ENCODE peak calls at places on chromosomes 1 and 21, in five cellular contexts. E, G, P, K and J are unnamed samples.

GRCh38 chr21:43308511-43309283 is 118.2 kb downstream of the SIK1 start:
- DNase-seq in K (no peak), E (no peak), G (no peak), P (no peak), J (peak)

GRCh38 chr1:214551436-214552173 is at the start of gene PTPN14:
- DNase-seq in P (peak), K (no peak), E (peak), G (peak), J (peak)

GRCh38 chr1:232982238-232982944 is 32.0 kb downstream of the NTPCR start:
- DNase-seq in K (no peak), E (no peak), G (no peak), P (peak), J (no peak)

GRCh38 chr1:25797939-25798338 is 2.1 kb upstream of the SELENON start:
- DNase-seq in K (no peak), E (no peak), P (no peak), G (no peak), J (no peak)

GRCh38 chr1:96559707-96560588 is 161.6 kb upstream of the PTBP2 start:
- DNase-seq in K (no peak), P (peak), G (no peak), E (no peak), J (peak)

GRCh38 chr1:219066631-219067349 is 106.9 kb upstream of the LYPLAL1 start:
- DNase-seq in E (no peak), G (no peak), P (peak), K (no peak), J (no peak)

GRCh38 chr1:151294748-151295462 is 12.8 kb downstream of the ZNF687 start:
- DNase-seq in E (no peak), K (no peak), G (no peak), P (no peak), J (no peak)

GRCh38 chr1:93979718-93980319 is 70.6 kb upstream of the GCLM start:
- DNase-seq in G (peak), K (no peak), P (peak), E (no peak), J (peak)

GRCh38 chr1:157198619-157199420 is 60.6 kb upstream of the ETV3 start:
- DNase-seq in K (no peak), P (no peak), E (no peak), G (peak), J (no peak)

GRCh38 chr1:3320246-3321152 is 134.0 kb upstream of the ARHGEF16 start:
- DNase-seq in E (peak), G (peak), P (peak), K (no peak), J (no peak)

GRCh38 chr1:199780091-199780490 is 247.4 kb upstream of the NR5A2 start:
- DNase-seq in P (no peak), G (no peak), E (no peak), K (no peak), J (no peak)

GRCh38 chr1:199780948-199781347 is 246.6 kb upstream of the NR5A2 start:
- DNase-seq in E (no peak), G (no peak), P (peak), K (no peak), J (no peak)

GRCh38 chr1:199778324-199778955 is 249.1 kb upstream of the NR5A2 start:
- DNase-seq in E (no peak), K (no peak), G (no peak), P (no peak), J (no peak)

GRCh38 chr1:199774433-199775089 is 252.9 kb upstream of the NR5A2 start:
- DNase-seq in G (peak), E (no peak), K (no peak), P (peak), J (no peak)

GRCh38 chr1:199776768-199777497 is 250.6 kb upstream of the NR5A2 start:
- DNase-seq in G (no peak), P (no peak), K (no peak), E (no peak), J (no peak)
- TF ChIP-seq CTCF in G (no peak), P (no peak), K (no peak), E (no peak), J (no peak)

DNA sequence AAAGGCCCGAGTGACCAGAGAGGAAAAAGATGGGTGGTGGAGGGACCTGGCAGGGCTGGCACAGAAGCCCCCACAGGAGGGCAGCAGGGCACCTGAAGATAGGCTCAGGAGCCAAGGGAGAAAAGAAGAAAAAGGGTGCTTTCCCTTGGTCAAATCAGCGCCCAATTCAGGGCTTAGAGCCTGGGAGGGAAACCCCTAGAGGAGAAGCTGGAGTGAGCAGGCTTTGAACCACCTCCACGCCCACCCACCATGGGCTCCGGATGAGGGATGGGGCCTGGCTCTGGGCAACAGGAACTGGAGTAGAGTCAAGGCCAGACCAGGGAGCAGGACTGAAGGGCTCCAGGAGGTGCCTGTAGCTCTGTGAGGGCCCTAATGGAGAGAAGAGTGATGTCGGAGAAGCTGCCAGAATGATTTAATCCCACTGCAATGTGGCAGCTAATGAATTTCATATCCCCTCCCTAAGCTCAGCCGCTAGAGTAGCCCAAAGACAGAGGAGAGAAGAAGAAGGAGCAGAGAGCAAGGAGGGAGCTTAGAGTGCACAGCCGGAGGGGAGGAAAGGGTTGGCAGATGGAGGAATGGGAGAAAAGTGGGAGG is 12.0 kb upstream of the PRELP start:
- DNase-seq in E (no peak), P (no peak), G (no peak), K (no peak), J (no peak)
- TF ChIP-seq CTCF in E (no peak), P (no peak), G (no peak), K (peak), J (no peak)

DNA sequence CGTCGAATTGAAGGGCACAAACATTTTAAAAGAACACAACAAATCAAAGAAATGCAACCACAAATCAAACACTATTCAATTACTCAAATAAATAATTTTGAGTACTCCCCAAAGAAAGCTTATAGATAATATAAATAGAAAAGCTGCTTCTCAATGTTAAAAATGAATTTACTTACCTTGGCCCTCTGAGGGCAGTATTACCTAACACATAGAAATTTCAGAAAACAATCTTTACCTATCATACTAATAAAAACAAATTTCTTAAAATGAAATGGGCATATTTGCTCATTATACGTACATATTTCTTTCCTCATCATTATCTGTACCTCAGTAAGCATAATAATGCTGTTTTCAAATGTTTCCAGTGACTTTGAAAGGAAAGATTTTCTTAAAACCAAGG is 141.8 kb downstream of the AKT3 start:
- DNase-seq in K (no peak), G (no peak), P (peak), E (no peak), J (no peak)
- TF ChIP-seq CTCF in K (no peak), G (no peak), P (peak), E (peak), J (peak)

GRCh38 chr1:17925838-17926237 is 170.7 kb downstream of the ACTL8 start:
- DNase-seq in E (no peak), K (no peak), G (no peak), P (no peak), J (no peak)

GRCh38 chr1:17920881-17921635 is 165.9 kb downstream of the ACTL8 start:
- DNase-seq in E (no peak), G (no peak), K (no peak), P (no peak), J (no peak)

GRCh38 chr1:17924578-17924977 is 169.4 kb downstream of the ACTL8 start:
- DNase-seq in G (no peak), E (no peak), K (no peak), P (no peak), J (no peak)

GRCh38 chr1:17923684-17924083 is 168.6 kb downstream of the ACTL8 start:
- DNase-seq in E (no peak), G (no peak), P (no peak), K (no peak), J (no peak)

DNA sequence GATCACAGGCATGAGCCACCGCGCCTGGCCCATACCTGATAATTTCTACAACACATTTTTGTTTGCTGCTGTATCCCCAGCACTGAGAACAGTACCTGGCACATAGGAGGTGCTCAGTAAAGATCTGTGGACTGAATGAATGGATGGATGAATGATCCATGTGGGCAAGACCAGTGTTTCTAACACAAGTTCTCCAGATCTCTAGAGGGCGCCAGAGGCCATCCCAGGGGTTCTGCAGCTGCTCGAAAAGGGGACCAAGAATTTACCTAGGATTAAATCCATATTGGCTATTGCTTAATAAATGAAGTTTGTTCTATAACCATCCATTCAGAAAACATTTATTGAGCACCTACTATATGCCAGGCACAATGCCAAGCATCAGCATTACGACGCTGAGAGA is 167.7 kb downstream of the ACTL8 start:
- DNase-seq in E (peak), K (no peak), P (no peak), G (no peak), J (no peak)
- TF ChIP-seq CTCF in E (peak), K (peak), P (peak), G (no peak), J (peak)

GRCh38 chr1:226444901-226445300 is 37.0 kb upstream of the PARP1 start:
- DNase-seq in P (no peak), E (no peak), G (no peak), K (peak), J (no peak)
- TF ChIP-seq CTCF in P (no peak), E (peak), G (no peak), K (peak), J (no peak)

DNA sequence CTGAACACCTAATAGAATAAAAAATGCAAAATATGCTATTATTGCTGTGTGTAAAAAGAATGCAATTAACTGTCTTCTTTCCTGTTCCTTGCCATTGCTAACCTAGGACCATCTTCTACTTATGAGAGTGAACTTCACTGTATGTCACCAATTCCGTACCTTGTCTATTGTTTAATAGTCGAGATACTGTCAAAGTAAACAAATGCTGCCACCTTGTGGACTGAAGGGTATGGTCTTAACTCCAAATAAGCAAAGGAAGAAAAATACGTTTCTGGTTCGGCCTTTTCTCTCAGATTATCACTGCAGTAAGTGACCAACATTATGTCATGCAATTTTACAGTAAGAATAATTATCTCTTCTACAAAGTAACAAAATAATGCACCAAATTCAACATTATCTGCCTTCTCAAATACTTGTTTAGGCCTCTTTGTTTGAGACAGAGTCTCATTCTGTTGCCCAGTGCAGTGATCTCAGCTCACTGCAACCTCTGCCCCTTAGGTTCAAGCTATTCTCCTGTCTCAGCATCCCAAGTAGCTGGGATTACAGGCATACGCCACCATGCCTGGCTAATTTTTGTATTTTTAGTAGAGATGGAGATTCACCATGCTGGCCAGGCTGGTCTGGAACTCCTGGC is 133.4 kb downstream of the COP1 start:
- DNase-seq in K (peak), E (no peak), G (no peak), P (peak), J (no peak)
- TF ChIP-seq CTCF in K (peak), E (peak), G (peak), P (peak), J (peak)

GRCh38 chr1:14095001-14095400 is 395.0 kb downstream of the PRDM2 start:
- DNase-seq in G (no peak), K (no peak), E (no peak), P (peak), J (no peak)
- TF ChIP-seq CTCF in G (peak), K (peak), E (peak), P (peak), J (peak)

GRCh38 chr1:199243423-199244061 is 604.7 kb downstream of the PTPRC start:
- DNase-seq in E (no peak), K (peak), G (no peak), P (peak), J (peak)
- TF ChIP-seq CTCF in E (peak), K (peak), G (no peak), P (peak), J (peak)